ENCODE peak calls at places on chromosomes 16 and 17, in eight cellular contexts. Z is SHP77; W is AG08395; D is HT1080; T is SK-N-SH; J is activated CD4-positive, alpha-beta T cell treated with anti-CD3 and anti-CD28 coated beads, Interleukin-2, amount 50 U/mL, for 24 hours; S is ELR; U is mucosa of gallbladder. X is an unnamed sample.

GRCh38 chr16:69827527-69827926 is 65.4 kb downstream of the WWP2 start:
- DNase-seq in W (no peak), U (no peak), D (no peak), J (no peak), S (no peak), T (peak), Z (no peak), X (no peak)

GRCh38 chr16:85428899-85429775 is 184.0 kb upstream of the GSE1 start:
- DNase-seq in T (no peak), U (no peak), J (no peak), W (no peak), D (no peak), S (no peak), Z (no peak), X (peak)

GRCh38 chr16:50444546-50444945 is 75.8 kb upstream of the BRD7 start:
- DNase-seq in J (no peak), T (no peak), S (peak), Z (no peak), U (no peak), W (no peak), D (no peak), X (no peak)

GRCh38 chr16:22317001-22317530 is 19.9 kb downstream of the POLR3E start:
- DNase-seq in Z (no peak), T (no peak), S (no peak), D (no peak), W (no peak), J (no peak), U (no peak), X (no peak)

GRCh38 chr16:11666108-11667055 is 1.9 kb upstream of the SNN start:
- DNase-seq in Z (no peak), D (no peak), S (no peak), U (no peak), W (no peak), J (no peak), T (no peak), X (no peak)

GRCh38 chr16:73092236-73092781 is 44.4 kb upstream of the ZFHX3 start:
- DNase-seq in W (no peak), S (no peak), U (no peak), D (peak), Z (no peak), J (no peak), T (no peak), X (no peak)

GRCh38 chr17:79991140-79991923 is 44.3 kb downstream of the TBC1D16 start:
- DNase-seq in D (peak), T (peak), Z (peak), J (peak), S (peak), W (peak), U (peak), X (peak)

GRCh38 chr16:3306078-3306477 is 781 bp downstream of the ZNF75A start:
- DNase-seq in U (no peak), J (no peak), W (no peak), Z (no peak), D (no peak), T (no peak), S (no peak), X (no peak)

GRCh38 chr17:80270836-80271235 is 10.2 kb downstream of the RNF213 start:
- DNase-seq in U (no peak), T (peak), D (no peak), S (peak), Z (peak), J (peak), W (peak), X (peak)

GRCh38 chr17:73657473-73658116 is 13.3 kb upstream of the SDK2 start:
- DNase-seq in S (peak), Z (peak), D (peak), J (no peak), U (peak), T (peak), W (peak), X (peak)

GRCh38 chr16:3180445-3180878 is 7.5 kb upstream of the OR1F1 start:
- DNase-seq in D (peak), J (no peak), U (no peak), W (no peak), T (no peak), Z (no peak), S (peak), X (no peak)

GRCh38 chr16:23016372-23016771 is 132.9 kb downstream of the USP31 start:
- DNase-seq in U (no peak), W (no peak), Z (no peak), D (no peak), T (no peak), S (no peak), J (no peak), X (no peak)

GRCh38 chr16:56657555-56658430 is at the start of gene MT1F:
- DNase-seq in T (peak), S (peak), J (peak), Z (no peak), D (no peak), W (peak), U (peak), X (no peak)

GRCh38 chr17:12536021-12536420 is 129.7 kb upstream of the MYOCD start:
- DNase-seq in U (no peak), S (no peak), T (no peak), J (no peak), D (no peak), Z (no peak), W (no peak), X (no peak)

GRCh38 chr16:88356727-88357199 is 26.0 kb upstream of the ZNF469 start:
- DNase-seq in W (no peak), S (no peak), J (no peak), T (peak), Z (no peak), U (no peak), D (no peak), X (no peak)

GRCh38 chr17:63833026-63833740 is 5.7 kb upstream of the FTSJ3 start:
- DNase-seq in W (no peak), T (no peak), J (no peak), D (no peak), S (no peak), U (no peak), Z (no peak), X (no peak)

GRCh38 chr17:79812206-79812968 is 15.5 kb upstream of the CBX8 start:
- DNase-seq in J (no peak), U (no peak), Z (peak), W (no peak), D (no peak), T (peak), S (no peak), X (no peak)

GRCh38 chr16:85303354-85303883 is 191.1 kb upstream of the CIBAR2 start:
- DNase-seq in J (peak), W (no peak), U (peak), T (peak), Z (peak), S (no peak), D (no peak), X (peak)

GRCh38 chr16:22296225-22297113 is 740 bp upstream of the POLR3E start:
- DNase-seq in S (peak), W (no peak), J (peak), D (no peak), U (no peak), T (no peak), Z (peak), X (peak)

GRCh38 chr17:82496529-82497434 is 22.8 kb upstream of the FOXK2 start:
- DNase-seq in U (peak), S (peak), T (peak), W (peak), J (peak), D (peak), Z (peak), X (peak)

GRCh38 chr17:28724500-28725165 is 1.4 kb downstream of the TLCD1 start:
- DNase-seq in J (no peak), Z (no peak), W (no peak), S (no peak), T (no peak), U (no peak), D (no peak), X (peak)

GRCh38 chr17:7835818-7836595 is 2.0 kb downstream of the KDM6B start:
- DNase-seq in D (peak), S (peak), W (peak), J (peak), U (peak), Z (peak), T (peak), X (peak)

GRCh38 chr16:3577302-3577752 is at the start of gene NLRC3:
- DNase-seq in D (no peak), Z (no peak), U (no peak), S (no peak), J (peak), T (no peak), W (no peak), X (no peak)

GRCh38 chr17:79027274-79027924 is 3.4 kb downstream of the C1QTNF1 start:
- DNase-seq in Z (no peak), W (no peak), D (no peak), S (peak), T (peak), J (no peak), U (no peak), X (peak)

GRCh38 chr17:45425125-45425983 is 7.3 kb downstream of the ARHGAP27 start:
- DNase-seq in T (peak), J (no peak), S (peak), D (peak), Z (peak), U (peak), W (peak), X (peak)

GRCh38 chr16:14301150-14302030 is 230.3 kb downstream of the MRTFB start:
- DNase-seq in Z (no peak), T (peak), J (no peak), S (peak), W (peak), U (no peak), D (no peak), X (no peak)

GRCh38 chr17:31493656-31494155 is 102.2 kb downstream of the RAB11FIP4 start:
- DNase-seq in S (no peak), Z (no peak), W (no peak), U (no peak), J (no peak), D (no peak), T (no peak), X (no peak)

GRCh38 chr16:29748077-29748759 is 2.4 kb upstream of the C16orf54 start:
- DNase-seq in J (no peak), Z (no peak), W (no peak), T (no peak), S (no peak), U (no peak), D (no peak), X (no peak)

GRCh38 chr17:49527927-49528651 is 33.0 kb downstream of the NGFR start:
- DNase-seq in J (no peak), S (no peak), T (peak), U (no peak), W (no peak), Z (no peak), D (no peak), X (no peak)